ENCODE peak calls at places on chromosomes 12 and 14, in four cellular contexts. One of them, this sample, is unnamed.

GRCh38 chr12:19530631-19531020 is 91.3 kb downstream of the AEBP2 start:
- DNase-seq in HepG2: no peak
- DNase-seq in HEK293T: no peak
- DNase-seq in K562: no peak
- DNase-seq in this sample: no peak

GRCh38 chr12:122087431-122088180 is 9.1 kb downstream of the MLXIP start:
- DNase-seq in HepG2: no peak
- DNase-seq in HEK293T: no peak
- DNase-seq in K562: no peak
- DNase-seq in this sample: no peak

GRCh38 chr12:53174881-53175491 is 5.5 kb upstream of the ZNF740 start:
- DNase-seq in HepG2: peak; percentile 94
- DNase-seq in HEK293T: no peak
- DNase-seq in K562: peak; percentile 18
- DNase-seq in this sample: peak; percentile 63

GRCh38 chr14:94469261-94469660 is 6.7 kb downstream of the SERPINA9 start:
- DNase-seq in HEK293T: no peak
- DNase-seq in HepG2: no peak
- DNase-seq in K562: no peak
- DNase-seq in this sample: no peak

GRCh38 chr12:70044170-70044569 is 199.1 kb upstream of the CNOT2 start:
- DNase-seq in HEK293T: no peak
- DNase-seq in HepG2: no peak
- DNase-seq in K562: no peak
- DNase-seq in this sample: no peak

GRCh38 chr14:92531151-92531873 is 17.7 kb downstream of the RIN3 start:
- DNase-seq in HEK293T: no peak
- DNase-seq in K562: no peak
- DNase-seq in HepG2: no peak
- DNase-seq in this sample: no peak

GRCh38 chr12:4975574-4975973 is 65.9 kb downstream of the KCNA1 start:
- DNase-seq in HEK293T: peak; percentile 60
- DNase-seq in HepG2: no peak
- DNase-seq in K562: peak; percentile 10
- DNase-seq in this sample: peak; percentile 42

GRCh38 chr14:76181546-76181945 is 29.8 kb downstream of the GPATCH2L start:
- DNase-seq in K562: peak; percentile 13
- DNase-seq in HEK293T: no peak
- DNase-seq in HepG2: peak; percentile 12
- DNase-seq in this sample: no peak

GRCh38 chr12:115504241-115504941 is 773.1 kb downstream of the MED13L start:
- DNase-seq in HepG2: no peak
- DNase-seq in K562: no peak
- DNase-seq in HEK293T: no peak
- DNase-seq in this sample: no peak

GRCh38 chr14:103188691-103189480 is 65.6 kb downstream of the TNFAIP2 start:
- DNase-seq in K562: no peak
- DNase-seq in HEK293T: no peak
- DNase-seq in HepG2: no peak
- DNase-seq in this sample: peak; percentile 61

GRCh38 chr14:63438065-63438757 is 105.0 kb downstream of the PPP2R5E start:
- DNase-seq in HEK293T: no peak
- DNase-seq in HepG2: peak; percentile 9
- DNase-seq in K562: peak; percentile 14
- DNase-seq in this sample: no peak
- TF ChIP-seq ELF4 in HEK293T: no peak
- TF ChIP-seq ELF4 in HepG2: no peak
- TF ChIP-seq ELF4 in K562: no peak
- TF ChIP-seq ELF4 in this sample: no peak

DNA sequence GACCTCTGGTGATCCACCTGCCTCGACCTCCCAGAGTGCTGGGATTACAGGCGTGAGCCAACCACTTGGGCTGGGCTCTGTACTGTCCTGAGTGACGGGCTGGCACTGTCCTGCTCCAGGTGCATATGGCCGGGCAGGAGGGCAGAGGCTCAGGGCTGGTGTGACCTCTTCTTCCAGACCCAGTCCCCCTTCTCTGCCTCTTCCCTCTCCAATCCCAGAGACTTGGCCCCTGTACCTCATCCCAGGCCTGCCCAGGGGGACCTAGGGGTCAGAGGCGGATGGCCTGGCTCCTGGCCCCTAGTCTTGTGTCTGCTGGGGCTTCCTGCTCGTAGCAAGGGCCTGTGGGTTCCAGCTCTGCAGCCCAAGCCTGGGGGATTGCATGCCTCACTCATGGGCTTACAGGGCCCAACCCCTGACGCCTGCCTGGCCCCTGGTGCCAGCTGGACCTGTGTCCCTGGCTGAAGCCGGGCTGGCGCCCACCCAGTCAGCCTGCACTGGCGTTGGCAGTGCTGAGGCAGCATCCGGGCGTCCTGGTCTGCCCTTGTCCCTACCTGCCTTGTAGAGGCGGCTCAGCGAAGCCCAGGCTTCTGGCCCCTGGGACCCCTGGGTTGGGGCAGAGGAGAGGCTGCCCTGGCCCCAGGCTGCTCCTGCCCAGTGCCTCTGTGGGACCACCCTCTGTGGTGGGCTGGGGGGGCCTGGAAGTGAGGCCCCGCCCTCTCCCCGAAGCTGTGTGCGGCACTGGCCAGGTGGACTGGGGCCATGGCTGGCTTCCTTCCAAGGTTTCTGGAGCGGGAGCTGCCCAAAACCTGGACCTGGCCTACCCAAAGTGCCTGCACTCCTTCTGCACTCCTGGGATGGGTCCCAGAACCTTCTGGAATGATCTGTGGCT is 4.3 kb downstream of the TEDC1 start:
- DNase-seq in HepG2: no peak
- DNase-seq in K562: no peak
- DNase-seq in HEK293T: no peak
- DNase-seq in this sample: no peak
- TF ChIP-seq ELF4 in HepG2: no peak
- TF ChIP-seq ELF4 in K562: no peak
- TF ChIP-seq ELF4 in HEK293T: no peak
- TF ChIP-seq ELF4 in this sample: no peak

GRCh38 chr14:51370758-51371386 is 130.8 kb downstream of the TMX1 start:
- DNase-seq in HEK293T: no peak
- DNase-seq in HepG2: no peak
- DNase-seq in K562: no peak
- DNase-seq in this sample: no peak

GRCh38 chr14:51369814-51370213 is 129.8 kb downstream of the TMX1 start:
- DNase-seq in HEK293T: no peak
- DNase-seq in K562: peak; percentile 38
- DNase-seq in HepG2: no peak
- DNase-seq in this sample: peak; percentile 41

GRCh38 chr14:51367600-51367931 is 127.5 kb downstream of the TMX1 start:
- DNase-seq in HEK293T: no peak
- DNase-seq in K562: no peak
- DNase-seq in HepG2: no peak
- DNase-seq in this sample: no peak

GRCh38 chr14:51365241-51365940 is 125.3 kb downstream of the TMX1 start:
- DNase-seq in HepG2: no peak
- DNase-seq in K562: no peak
- DNase-seq in HEK293T: no peak
- DNase-seq in this sample: no peak

GRCh38 chr14:51368721-51369163 is 128.7 kb downstream of the TMX1 start:
- DNase-seq in HepG2: no peak
- DNase-seq in K562: no peak
- DNase-seq in HEK293T: no peak
- DNase-seq in this sample: no peak
- TF ChIP-seq ELF4 in HepG2: no peak
- TF ChIP-seq ELF4 in K562: no peak
- TF ChIP-seq ELF4 in HEK293T: no peak
- TF ChIP-seq ELF4 in this sample: no peak

DNA sequence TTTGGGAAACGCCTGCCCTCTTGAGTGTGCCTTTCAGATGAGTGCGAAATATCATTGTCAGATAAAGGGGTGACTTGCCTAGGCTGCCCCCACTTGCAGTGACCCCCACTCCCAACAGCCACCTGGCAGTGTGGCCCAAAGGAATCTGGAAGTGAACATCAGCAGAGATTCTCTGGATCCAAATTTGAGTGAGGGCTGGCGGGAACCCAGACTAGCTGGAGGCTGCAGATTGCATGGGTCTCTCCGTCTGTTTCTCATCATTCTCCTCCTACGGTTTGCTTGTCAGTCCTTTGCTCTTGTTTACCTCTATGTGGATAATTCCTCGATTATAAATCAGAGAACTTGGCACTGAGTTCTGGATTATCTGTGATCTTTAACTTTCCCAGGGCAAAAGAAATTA is 280.8 kb downstream of the ZFP36L1 start:
- DNase-seq in K562: no peak
- DNase-seq in HEK293T: no peak
- DNase-seq in HepG2: no peak
- DNase-seq in this sample: no peak
- TF ChIP-seq ELF4 in K562: no peak
- TF ChIP-seq ELF4 in HEK293T: no peak
- TF ChIP-seq ELF4 in HepG2: no peak
- TF ChIP-seq ELF4 in this sample: no peak

GRCh38 chr14:104765517-104765916 is 12.6 kb downstream of the SIVA1 start:
- DNase-seq in HEK293T: no peak
- DNase-seq in HepG2: no peak
- DNase-seq in K562: no peak
- DNase-seq in this sample: no peak
- TF ChIP-seq ELF4 in HEK293T: no peak
- TF ChIP-seq ELF4 in HepG2: no peak
- TF ChIP-seq ELF4 in K562: no peak
- TF ChIP-seq ELF4 in this sample: no peak

GRCh38 chr14:35444104-35444503 is 39.6 kb upstream of the NFKBIA start:
- DNase-seq in HEK293T: no peak
- DNase-seq in K562: no peak
- DNase-seq in HepG2: no peak
- DNase-seq in this sample: no peak
- TF ChIP-seq ELF4 in HEK293T: no peak
- TF ChIP-seq ELF4 in K562: no peak
- TF ChIP-seq ELF4 in HepG2: no peak
- TF ChIP-seq ELF4 in this sample: no peak

GRCh38 chr12:25903603-25904245 is 54.8 kb upstream of the RASSF8 start:
- DNase-seq in HEK293T: no peak
- DNase-seq in HepG2: no peak
- DNase-seq in K562: no peak
- DNase-seq in this sample: no peak

GRCh38 chr12:25906651-25907340 is 51.7 kb upstream of the RASSF8 start:
- DNase-seq in K562: no peak
- DNase-seq in HEK293T: no peak
- DNase-seq in HepG2: no peak
- DNase-seq in this sample: no peak

DNA sequence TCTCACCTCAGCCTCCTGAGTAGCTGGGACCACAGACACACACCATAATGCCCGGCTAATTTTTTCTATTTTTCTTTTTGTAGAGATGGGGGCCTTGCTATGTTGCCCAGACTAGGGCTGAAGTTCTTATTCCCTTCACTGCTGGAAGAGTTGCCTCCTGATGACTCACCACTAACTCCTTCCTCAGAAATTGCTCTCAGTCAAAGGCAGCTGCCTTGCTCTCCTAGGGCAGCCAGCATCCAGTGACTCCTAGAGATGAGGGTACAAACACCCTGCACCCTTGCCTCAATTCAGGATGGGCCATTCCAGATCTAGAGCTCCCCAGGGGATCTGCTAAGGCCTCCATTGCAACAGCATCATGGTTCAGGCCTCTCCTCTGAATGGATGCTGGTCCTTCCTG is 54.0 kb upstream of the RASSF8 start:
- DNase-seq in HepG2: no peak
- DNase-seq in HEK293T: no peak
- DNase-seq in K562: no peak
- DNase-seq in this sample: no peak
- TF ChIP-seq ELF4 in HepG2: no peak
- TF ChIP-seq ELF4 in HEK293T: no peak
- TF ChIP-seq ELF4 in K562: no peak
- TF ChIP-seq ELF4 in this sample: no peak

GRCh38 chr12:89863332-89863938 is 154.8 kb upstream of the ATP2B1 start:
- DNase-seq in HEK293T: no peak
- DNase-seq in K562: no peak
- DNase-seq in HepG2: no peak
- DNase-seq in this sample: no peak
- TF ChIP-seq ELF4 in HEK293T: no peak
- TF ChIP-seq ELF4 in K562: no peak
- TF ChIP-seq ELF4 in HepG2: no peak
- TF ChIP-seq ELF4 in this sample: no peak

GRCh38 chr14:64540208-64541202 is at the start of gene HSPA2:
- DNase-seq in K562: no peak
- DNase-seq in HEK293T: peak; percentile 90
- DNase-seq in HepG2: peak; percentile 88
- DNase-seq in this sample: peak; percentile 99

GRCh38 chr14:64539186-64539552 is 1.4 kb upstream of the HSPA2 start:
- DNase-seq in K562: no peak
- DNase-seq in HepG2: no peak
- DNase-seq in HEK293T: no peak
- DNase-seq in this sample: no peak

GRCh38 chr14:64531567-64531966 is 9.0 kb upstream of the HSPA2 start:
- DNase-seq in HEK293T: no peak
- DNase-seq in K562: no peak
- DNase-seq in HepG2: no peak
- DNase-seq in this sample: no peak

GRCh38 chr14:64541261-64541970 is 875 bp downstream of the HSPA2 start:
- DNase-seq in HepG2: no peak
- DNase-seq in HEK293T: no peak
- DNase-seq in K562: no peak
- DNase-seq in this sample: no peak

DNA sequence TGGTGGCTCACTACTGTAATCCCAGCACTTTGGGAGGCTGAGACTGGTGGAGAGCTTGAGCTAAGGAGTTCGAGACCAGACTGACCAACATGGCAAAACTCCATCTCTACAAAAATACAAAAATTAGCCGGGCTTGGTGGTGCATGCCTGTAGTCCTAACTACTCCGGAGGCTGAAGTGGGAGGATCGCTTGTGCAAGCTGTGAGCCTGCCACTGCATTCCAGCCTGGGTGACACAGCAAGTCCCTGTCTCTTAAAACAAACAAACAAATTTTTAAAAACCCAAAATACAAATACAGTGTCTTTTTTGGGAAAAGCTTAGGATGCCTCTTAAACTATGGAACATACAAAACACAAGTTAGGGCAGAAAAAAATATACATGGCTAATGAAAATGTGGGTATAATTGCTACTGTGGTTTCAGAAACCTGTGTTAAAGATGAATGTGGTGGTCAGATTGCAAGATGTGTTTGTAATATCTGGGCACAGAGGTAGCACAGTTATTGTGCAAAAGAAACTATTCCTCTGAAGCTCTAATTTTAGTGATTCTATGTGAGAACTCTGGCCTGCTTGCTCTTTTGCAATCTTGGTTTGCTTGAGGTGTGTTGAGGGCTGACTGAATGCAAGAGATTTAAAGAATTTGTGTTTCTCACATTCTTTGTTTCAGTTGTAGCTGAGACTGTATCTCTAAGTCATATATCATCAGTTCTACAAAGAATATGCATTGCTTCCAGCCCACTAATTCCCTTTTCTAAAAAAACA is 3.9 kb upstream of the HSPA2 start:
- DNase-seq in HEK293T: no peak
- DNase-seq in K562: no peak
- DNase-seq in HepG2: peak; percentile 28
- DNase-seq in this sample: no peak
- TF ChIP-seq ELF4 in HEK293T: no peak
- TF ChIP-seq ELF4 in K562: no peak
- TF ChIP-seq ELF4 in HepG2: no peak
- TF ChIP-seq ELF4 in this sample: no peak